ENCODE peak calls at places on chromosomes 1 and 21, in ten cellular contexts. One of them, this sample, is unnamed.

GRCh38 chr1:192951961-192952460 is 107.1 kb downstream of the UCHL5 start:
- DNase-seq in T-helper 1 cell: no peak
- DNase-seq in lung microvascular endothelial cell: peak
- DNase-seq in BE2C: no peak
- DNase-seq in cardiac muscle cell: peak
- DNase-seq in psoas muscle: no peak
- DNase-seq in Right ventricle myocardium superior: no peak
- DNase-seq in naive B cell: no peak
- DNase-seq in MM.1S: peak
- DNase-seq in naive thymus-derived CD8-positive, alpha-beta T cell: no peak
- DNase-seq in this sample: no peak

GRCh38 chr1:109050228-109050995 is 8.5 kb upstream of the WDR47 start:
- DNase-seq in BE2C: no peak
- DNase-seq in naive thymus-derived CD8-positive, alpha-beta T cell: no peak
- DNase-seq in MM.1S: no peak
- DNase-seq in T-helper 1 cell: no peak
- DNase-seq in lung microvascular endothelial cell: no peak
- DNase-seq in cardiac muscle cell: no peak
- DNase-seq in Right ventricle myocardium superior: no peak
- DNase-seq in naive B cell: no peak
- DNase-seq in psoas muscle: no peak
- DNase-seq in this sample: no peak

GRCh38 chr1:173062156-173062938 is 11.6 kb upstream of the TNFSF18 start:
- DNase-seq in psoas muscle: no peak
- DNase-seq in BE2C: no peak
- DNase-seq in MM.1S: no peak
- DNase-seq in T-helper 1 cell: no peak
- DNase-seq in lung microvascular endothelial cell: peak
- DNase-seq in naive B cell: no peak
- DNase-seq in naive thymus-derived CD8-positive, alpha-beta T cell: no peak
- DNase-seq in cardiac muscle cell: peak
- DNase-seq in Right ventricle myocardium superior: no peak
- DNase-seq in this sample: peak

GRCh38 chr1:62304975-62305374 is 14.3 kb downstream of the KANK4 start:
- DNase-seq in naive B cell: no peak
- DNase-seq in cardiac muscle cell: no peak
- DNase-seq in lung microvascular endothelial cell: no peak
- DNase-seq in MM.1S: no peak
- DNase-seq in BE2C: no peak
- DNase-seq in T-helper 1 cell: no peak
- DNase-seq in Right ventricle myocardium superior: no peak
- DNase-seq in naive thymus-derived CD8-positive, alpha-beta T cell: no peak
- DNase-seq in psoas muscle: no peak
- DNase-seq in this sample: no peak

GRCh38 chr1:226778657-226779058 is 39.6 kb upstream of the ITPKB start:
- DNase-seq in cardiac muscle cell: peak
- DNase-seq in naive B cell: no peak
- DNase-seq in naive thymus-derived CD8-positive, alpha-beta T cell: no peak
- DNase-seq in Right ventricle myocardium superior: no peak
- DNase-seq in BE2C: no peak
- DNase-seq in psoas muscle: peak
- DNase-seq in MM.1S: no peak
- DNase-seq in T-helper 1 cell: no peak
- DNase-seq in lung microvascular endothelial cell: peak
- DNase-seq in this sample: peak

GRCh38 chr1:68046885-68047658 is 3.4 kb downstream of the DIRAS3 start:
- DNase-seq in Right ventricle myocardium superior: no peak
- DNase-seq in naive B cell: no peak
- DNase-seq in naive thymus-derived CD8-positive, alpha-beta T cell: no peak
- DNase-seq in cardiac muscle cell: no peak
- DNase-seq in BE2C: no peak
- DNase-seq in MM.1S: no peak
- DNase-seq in lung microvascular endothelial cell: no peak
- DNase-seq in psoas muscle: no peak
- DNase-seq in T-helper 1 cell: no peak
- DNase-seq in this sample: no peak

GRCh38 chr1:30512253-30512921 is 211.0 kb downstream of the MATN1 start:
- DNase-seq in BE2C: no peak
- DNase-seq in lung microvascular endothelial cell: no peak
- DNase-seq in Right ventricle myocardium superior: no peak
- DNase-seq in naive thymus-derived CD8-positive, alpha-beta T cell: no peak
- DNase-seq in cardiac muscle cell: no peak
- DNase-seq in naive B cell: no peak
- DNase-seq in psoas muscle: no peak
- DNase-seq in T-helper 1 cell: no peak
- DNase-seq in MM.1S: no peak
- DNase-seq in this sample: no peak

GRCh38 chr1:46406881-46407608 is 12.9 kb downstream of the FAAH start:
- DNase-seq in BE2C: no peak
- DNase-seq in naive B cell: no peak
- DNase-seq in MM.1S: no peak
- DNase-seq in Right ventricle myocardium superior: no peak
- DNase-seq in cardiac muscle cell: peak
- DNase-seq in psoas muscle: no peak
- DNase-seq in naive thymus-derived CD8-positive, alpha-beta T cell: no peak
- DNase-seq in lung microvascular endothelial cell: peak
- DNase-seq in T-helper 1 cell: no peak
- DNase-seq in this sample: no peak

GRCh38 chr1:99680258-99680657 is 34.3 kb downstream of the PALMD start:
- DNase-seq in Right ventricle myocardium superior: no peak
- DNase-seq in T-helper 1 cell: no peak
- DNase-seq in naive B cell: no peak
- DNase-seq in MM.1S: no peak
- DNase-seq in BE2C: peak
- DNase-seq in psoas muscle: no peak
- DNase-seq in cardiac muscle cell: peak
- DNase-seq in naive thymus-derived CD8-positive, alpha-beta T cell: no peak
- DNase-seq in lung microvascular endothelial cell: peak
- DNase-seq in this sample: peak

GRCh38 chr1:161721738-161722343 is 497 bp downstream of the FCRLB start:
- DNase-seq in naive B cell: no peak
- DNase-seq in naive thymus-derived CD8-positive, alpha-beta T cell: no peak
- DNase-seq in lung microvascular endothelial cell: peak
- DNase-seq in T-helper 1 cell: no peak
- DNase-seq in MM.1S: no peak
- DNase-seq in Right ventricle myocardium superior: no peak
- DNase-seq in cardiac muscle cell: peak
- DNase-seq in psoas muscle: no peak
- DNase-seq in BE2C: no peak
- DNase-seq in this sample: no peak

GRCh38 chr1:2468041-2468472 is 8.0 kb upstream of the PLCH2 start:
- DNase-seq in naive B cell: peak
- DNase-seq in naive thymus-derived CD8-positive, alpha-beta T cell: peak
- DNase-seq in Right ventricle myocardium superior: no peak
- DNase-seq in lung microvascular endothelial cell: peak
- DNase-seq in psoas muscle: no peak
- DNase-seq in cardiac muscle cell: peak
- DNase-seq in BE2C: no peak
- DNase-seq in MM.1S: peak
- DNase-seq in T-helper 1 cell: peak
- DNase-seq in this sample: no peak

GRCh38 chr1:246213036-246213435 is 294.0 kb downstream of the SMYD3 start:
- DNase-seq in psoas muscle: no peak
- DNase-seq in BE2C: no peak
- DNase-seq in cardiac muscle cell: no peak
- DNase-seq in naive B cell: no peak
- DNase-seq in MM.1S: peak
- DNase-seq in naive thymus-derived CD8-positive, alpha-beta T cell: no peak
- DNase-seq in Right ventricle myocardium superior: no peak
- DNase-seq in lung microvascular endothelial cell: no peak
- DNase-seq in T-helper 1 cell: no peak
- DNase-seq in this sample: no peak

GRCh38 chr21:42439284-42440186 is 35.8 kb downstream of the UBASH3A start:
- DNase-seq in MM.1S: no peak
- DNase-seq in naive thymus-derived CD8-positive, alpha-beta T cell: no peak
- DNase-seq in T-helper 1 cell: no peak
- DNase-seq in naive B cell: no peak
- DNase-seq in psoas muscle: no peak
- DNase-seq in Right ventricle myocardium superior: no peak
- DNase-seq in cardiac muscle cell: no peak
- DNase-seq in lung microvascular endothelial cell: no peak
- DNase-seq in BE2C: no peak
- DNase-seq in this sample: no peak

GRCh38 chr1:99441234-99442095 is 177.2 kb downstream of the PLPPR4 start:
- DNase-seq in naive B cell: no peak
- DNase-seq in T-helper 1 cell: no peak
- DNase-seq in naive thymus-derived CD8-positive, alpha-beta T cell: no peak
- DNase-seq in cardiac muscle cell: peak
- DNase-seq in lung microvascular endothelial cell: peak
- DNase-seq in Right ventricle myocardium superior: no peak
- DNase-seq in MM.1S: no peak
- DNase-seq in BE2C: no peak
- DNase-seq in psoas muscle: no peak
- DNase-seq in this sample: no peak

GRCh38 chr1:106998431-106999002 is 58.0 kb upstream of the PRMT6 start:
- DNase-seq in T-helper 1 cell: no peak
- DNase-seq in Right ventricle myocardium superior: no peak
- DNase-seq in naive B cell: no peak
- DNase-seq in naive thymus-derived CD8-positive, alpha-beta T cell: no peak
- DNase-seq in lung microvascular endothelial cell: peak
- DNase-seq in psoas muscle: no peak
- DNase-seq in cardiac muscle cell: no peak
- DNase-seq in BE2C: no peak
- DNase-seq in MM.1S: no peak
- DNase-seq in this sample: no peak

GRCh38 chr1:168338589-168339503 is 58.2 kb downstream of the TBX19 start:
- DNase-seq in psoas muscle: no peak
- DNase-seq in lung microvascular endothelial cell: no peak
- DNase-seq in T-helper 1 cell: no peak
- DNase-seq in BE2C: no peak
- DNase-seq in cardiac muscle cell: no peak
- DNase-seq in naive B cell: no peak
- DNase-seq in Right ventricle myocardium superior: no peak
- DNase-seq in MM.1S: no peak
- DNase-seq in naive thymus-derived CD8-positive, alpha-beta T cell: no peak
- DNase-seq in this sample: no peak

GRCh38 chr1:39272027-39272790 is 67.7 kb downstream of the MACF1 start:
- DNase-seq in naive B cell: no peak
- DNase-seq in MM.1S: peak
- DNase-seq in T-helper 1 cell: no peak
- DNase-seq in psoas muscle: no peak
- DNase-seq in lung microvascular endothelial cell: peak
- DNase-seq in BE2C: peak
- DNase-seq in Right ventricle myocardium superior: no peak
- DNase-seq in cardiac muscle cell: no peak
- DNase-seq in naive thymus-derived CD8-positive, alpha-beta T cell: no peak
- DNase-seq in this sample: peak

GRCh38 chr1:176559474-176560390 is 96.8 kb downstream of the PAPPA2 start:
- DNase-seq in lung microvascular endothelial cell: peak
- DNase-seq in T-helper 1 cell: no peak
- DNase-seq in cardiac muscle cell: peak
- DNase-seq in BE2C: peak
- DNase-seq in MM.1S: peak
- DNase-seq in Right ventricle myocardium superior: no peak
- DNase-seq in naive thymus-derived CD8-positive, alpha-beta T cell: no peak
- DNase-seq in psoas muscle: peak
- DNase-seq in naive B cell: no peak
- DNase-seq in this sample: peak